ENCODE peak calls at places on chromosomes 2 and 18, in nine cellular contexts. R is BE2C; Z is keratinocyte; V is heart left ventricle; N is transverse colon; Y is prostate gland; A is left lung; O is astrocyte of the spinal cord; B is CD8-positive, alpha-beta T cell. D is an unnamed sample.

GRCh38 chr2:191049728-191050639 is 36.0 kb upstream of the STAT1 start:
- DNase-seq in R (no peak), Z (no peak), V (no peak), N (no peak), Y (no peak), A (no peak), O (peak), B (no peak), D (peak)

GRCh38 chr2:216696751-216697560 is 1.6 kb upstream of the IGFBP5 start:
- DNase-seq in R (no peak), Z (no peak), V (no peak), N (no peak), Y (no peak), A (no peak), O (peak), B (no peak), D (no peak)

GRCh38 chr2:178530128-178530527 is 49.9 kb downstream of the PLEKHA3 start:
- DNase-seq in R (no peak), Z (no peak), V (no peak), N (no peak), Y (no peak), A (no peak), O (no peak), B (no peak), D (no peak)

GRCh38 chr2:71070294-71071025 is 2.0 kb downstream of the NAGK start:
- DNase-seq in R (no peak), Z (no peak), V (no peak), N (no peak), Y (no peak), A (no peak), O (peak), B (no peak), D (no peak)

GRCh38 chr2:11399113-11399762 is 54.8 kb upstream of the ROCK2 start:
- DNase-seq in R (no peak), Z (no peak), V (no peak), N (no peak), Y (no peak), A (no peak), O (no peak), B (no peak), D (no peak)

GRCh38 chr18:77422974-77423373 is 173.3 kb downstream of the GALR1 start:
- DNase-seq in R (no peak), Z (no peak), V (no peak), N (no peak), Y (no peak), A (no peak), O (no peak), B (no peak), D (no peak)

GRCh38 chr18:58386780-58387179 is 242.1 kb downstream of the ALPK2 start:
- DNase-seq in R (no peak), Z (no peak), V (no peak), N (no peak), Y (no peak), A (no peak), O (no peak), B (no peak), D (no peak)

GRCh38 chr2:45112750-45113149 is 103.5 kb upstream of the SIX2 start:
- DNase-seq in R (no peak), Z (no peak), V (no peak), N (no peak), Y (no peak), A (no peak), O (no peak), B (no peak), D (no peak)

GRCh38 chr2:28621172-28622100 is 125.6 kb downstream of the PLB1 start:
- DNase-seq in R (no peak), Z (no peak), V (peak), N (peak), Y (peak), A (no peak), O (peak), B (peak), D (peak)

GRCh38 chr2:240557808-240558207 is at the start of gene ANKMY1:
- DNase-seq in R (peak), Z (no peak), V (peak), N (peak), Y (peak), A (peak), O (peak), B (peak), D (no peak)

GRCh38 chr18:3647636-3648035 is 197.7 kb downstream of the TGIF1 start:
- DNase-seq in R (no peak), Z (no peak), V (no peak), N (no peak), Y (no peak), A (no peak), O (no peak), B (no peak), D (no peak)

GRCh38 chr2:232791518-232791917 is 15.2 kb upstream of the KCNJ13 start:
- DNase-seq in R (no peak), Z (no peak), V (no peak), N (no peak), Y (no peak), A (no peak), O (no peak), B (no peak), D (no peak)

GRCh38 chr2:104758199-104758620 is 95.7 kb upstream of the POU3F3 start:
- DNase-seq in R (no peak), Z (no peak), V (no peak), N (no peak), Y (no peak), A (no peak), O (peak), B (no peak), D (peak)

DNA sequence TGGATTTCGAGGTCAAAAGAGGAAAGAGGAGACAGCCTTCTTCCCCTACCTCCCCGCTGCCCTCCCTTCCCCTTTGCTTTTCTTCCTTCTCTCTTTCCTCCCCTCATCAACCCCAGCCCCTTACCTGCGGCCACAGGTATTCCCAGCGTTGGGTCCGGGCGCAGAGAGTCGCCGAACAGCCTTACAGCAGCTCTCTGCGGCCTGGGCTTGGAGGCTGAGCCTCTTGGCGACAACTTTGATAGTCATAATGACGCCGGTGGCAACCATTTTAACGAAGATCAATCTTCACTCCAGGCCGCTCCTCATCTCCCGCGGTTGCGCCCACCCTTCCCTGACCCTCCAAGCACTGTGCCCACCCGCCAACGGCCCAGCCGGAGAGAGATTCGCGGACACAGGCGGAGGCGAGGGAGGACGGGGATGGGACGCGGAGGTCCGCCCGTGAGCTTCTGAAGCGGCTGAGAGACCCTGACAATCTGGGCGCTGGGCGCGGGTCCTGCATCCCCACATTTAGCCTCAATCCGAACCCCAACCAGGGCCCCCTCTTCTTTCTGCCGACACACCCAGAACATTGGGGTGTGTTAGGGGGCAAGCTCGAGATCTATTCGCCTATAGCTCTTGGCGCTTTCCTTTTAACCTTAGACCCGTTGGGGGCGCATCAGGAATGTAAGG is 1.5 kb upstream of the EVX2 start:
- DNase-seq in R (no peak), Z (no peak), V (no peak), N (no peak), Y (no peak), A (no peak), O (no peak), B (peak), D (no peak)
- H3K4me3 ChIP-seq in R (peak), Z (no peak), V (no peak), N (no peak), Y (peak), A (no peak), O (no peak), B (no peak), D (no peak)

GRCh38 chr18:50218432-50219197 is 23.7 kb upstream of the MYO5B start:
- DNase-seq in R (no peak), Z (no peak), V (no peak), N (peak), Y (no peak), A (no peak), O (peak), B (peak), D (no peak)
- TF ChIP-seq CTCF in R (peak), Z (peak), V (peak), N (peak), Y (no peak), A (peak), O (peak), B (no peak), D (peak)

DNA sequence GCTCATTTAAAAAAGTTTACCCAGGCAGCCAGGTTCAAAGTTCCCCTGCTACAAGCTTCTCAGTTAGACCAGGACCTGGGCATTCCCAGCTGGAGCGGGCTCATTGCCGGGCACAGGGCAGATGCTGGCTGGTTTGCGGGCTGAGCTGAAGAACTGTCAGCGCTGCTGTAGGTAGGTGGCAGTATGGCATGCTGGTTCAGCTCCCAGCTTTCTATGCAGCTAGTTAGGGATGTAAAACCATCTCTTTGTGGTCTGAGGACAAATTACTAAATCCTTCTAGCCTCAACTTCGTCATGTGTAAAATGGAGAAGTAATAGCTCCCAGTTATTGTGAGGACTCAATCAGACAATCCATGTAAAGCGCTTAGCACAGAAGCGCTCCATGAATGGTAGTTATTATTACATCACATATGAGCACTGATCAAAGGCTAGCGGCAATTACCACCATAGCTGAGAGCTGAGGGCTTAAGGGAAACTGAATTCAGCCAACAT is 2.4 kb upstream of the LDLRAD4 start:
- DNase-seq in R (peak), Z (no peak), V (peak), N (peak), Y (peak), A (no peak), O (peak), B (peak), D (peak)
- H3K4me3 ChIP-seq in R (no peak), Z (no peak), V (peak), N (no peak), Y (no peak), A (no peak), O (no peak), B (peak), D (no peak)

GRCh38 chr2:160209457-160209856 is 9.4 kb upstream of the ITGB6 start:
- DNase-seq in R (no peak), Z (no peak), V (no peak), N (no peak), Y (no peak), A (no peak), O (peak), B (no peak), D (peak)
- TF ChIP-seq CTCF in R (no peak), Z (no peak), V (no peak), N (no peak), Y (no peak), A (no peak), O (no peak), B (no peak), D (no peak)

DNA sequence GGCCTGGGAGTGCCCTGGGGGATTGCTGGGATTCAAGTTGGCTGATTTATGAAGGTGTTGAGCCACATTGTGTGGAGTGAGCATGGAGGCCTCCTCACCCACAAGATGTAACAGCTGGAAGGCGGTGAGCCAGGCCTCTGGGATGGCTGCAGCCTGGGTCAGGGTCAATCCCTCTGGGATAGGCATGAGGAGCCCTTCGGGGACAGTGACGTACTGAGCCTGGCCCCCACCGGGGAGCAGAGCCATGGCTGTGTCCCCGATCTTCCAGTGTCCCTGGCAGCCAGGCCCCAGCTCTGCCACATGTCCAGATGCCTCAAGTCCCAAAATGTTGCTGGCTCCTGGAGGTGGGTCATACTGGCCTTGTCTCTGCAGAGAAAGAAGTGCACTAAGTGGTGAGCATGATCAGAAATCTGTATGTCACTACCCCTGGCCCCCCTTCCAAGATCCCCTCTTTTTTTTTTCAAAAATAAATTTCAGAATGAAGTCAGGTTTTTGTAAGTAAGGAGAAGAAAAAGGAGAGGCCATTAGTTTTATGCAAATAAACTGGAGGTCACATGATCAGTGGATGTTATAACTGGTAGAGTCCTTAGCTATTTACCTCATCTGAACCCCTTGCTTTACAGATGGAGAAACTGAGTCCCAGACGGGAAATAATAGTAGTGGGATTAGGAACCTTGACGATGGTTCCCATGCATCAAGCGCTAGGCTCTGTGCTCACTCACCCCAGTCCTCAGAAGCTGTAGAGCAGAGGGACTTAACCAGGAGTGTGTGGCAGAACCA is 1.7 kb downstream of the TP53I3 start:
- DNase-seq in R (no peak), Z (no peak), V (no peak), N (no peak), Y (no peak), A (no peak), O (no peak), B (no peak), D (no peak)
- H3K4me3 ChIP-seq in R (peak), Z (peak), V (peak), N (peak), Y (peak), A (peak), O (peak), B (no peak), D (peak)

DNA sequence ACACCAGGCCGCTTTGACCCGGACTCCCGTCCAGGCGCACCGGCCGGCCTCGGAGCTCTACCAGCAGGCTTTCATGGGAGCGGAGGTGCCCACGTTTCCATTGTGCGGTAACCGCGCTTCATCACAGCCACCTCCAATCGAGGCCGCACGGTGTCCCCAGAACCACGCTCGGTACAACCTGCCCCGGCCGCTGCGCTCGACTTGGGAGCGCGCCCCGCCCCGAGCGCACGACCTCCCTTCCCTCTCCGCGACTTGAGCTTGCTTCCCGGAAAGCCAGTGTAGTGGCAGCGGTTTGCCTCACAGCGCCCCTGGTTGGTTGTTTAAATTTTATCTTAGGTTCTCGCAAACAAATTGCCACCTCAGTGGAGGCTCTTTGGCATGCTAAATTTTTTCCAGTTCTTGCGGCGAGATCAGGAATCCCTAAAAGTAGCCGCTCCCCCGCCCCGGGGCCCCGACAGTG is 329 bp upstream of the CYP1B1 start:
- DNase-seq in R (peak), Z (no peak), V (peak), N (peak), Y (peak), A (peak), O (peak), B (no peak), D (peak)
- TF ChIP-seq CTCF in R (peak), Z (peak), V (peak), N (peak), Y (peak), A (peak), O (peak), B (no peak), D (no peak)

GRCh38 chr2:55155206-55155605 is 76.9 kb downstream of the CLHC1 start:
- DNase-seq in R (no peak), Z (no peak), V (no peak), N (no peak), Y (no peak), A (no peak), O (no peak), B (no peak), D (no peak)
- H3K4me3 ChIP-seq in R (no peak), Z (no peak), V (no peak), N (no peak), Y (no peak), A (no peak), O (no peak), B (no peak), D (no peak)

D was measured in astrocyte of the cerebellum.